ENCODE peak calls at places on chromosomes 2 and 18, in five cellular contexts. One of them, this sample, is unnamed.
A peak's percentile ranks its signal among the peaks of the same experiment; 100 is the strongest.

GRCh38 chr2:26088038-26088643 is 54.3 kb downstream of the RAB10 start:
- DNase-seq in gastrocnemius medialis: no peak
- DNase-seq in Calu3: peak; percentile 15
- DNase-seq in endodermal cell: no peak
- DNase-seq in GM19239: peak; percentile 16
- DNase-seq in this sample: no peak

GRCh38 chr2:138356178-138356577 is 145.4 kb upstream of the SPOPL start:
- DNase-seq in endodermal cell: no peak
- DNase-seq in Calu3: no peak
- DNase-seq in GM19239: no peak
- DNase-seq in gastrocnemius medialis: peak; percentile 14
- DNase-seq in this sample: no peak

GRCh38 chr18:74378179-74378682 is 62.6 kb downstream of the C18orf63 start:
- DNase-seq in Calu3: no peak
- DNase-seq in endodermal cell: no peak
- DNase-seq in gastrocnemius medialis: peak; percentile 34
- DNase-seq in GM19239: no peak
- DNase-seq in this sample: no peak

GRCh38 chr2:150204449-150204848 is 283.0 kb downstream of the RND3 start:
- DNase-seq in Calu3: no peak
- DNase-seq in GM19239: no peak
- DNase-seq in gastrocnemius medialis: no peak
- DNase-seq in endodermal cell: no peak
- DNase-seq in this sample: no peak

GRCh38 chr2:73174941-73175662 is 27.3 kb upstream of the NOTO start:
- DNase-seq in endodermal cell: no peak
- DNase-seq in gastrocnemius medialis: no peak
- DNase-seq in GM19239: no peak
- DNase-seq in Calu3: no peak
- DNase-seq in this sample: no peak

GRCh38 chr2:110866496-110866895 is 134.1 kb downstream of the ACOXL start:
- DNase-seq in gastrocnemius medialis: no peak
- DNase-seq in endodermal cell: no peak
- DNase-seq in Calu3: no peak
- DNase-seq in GM19239: no peak
- DNase-seq in this sample: no peak

GRCh38 chr2:159012142-159012541 is 43.7 kb downstream of the TANC1 start:
- DNase-seq in gastrocnemius medialis: no peak
- DNase-seq in endodermal cell: no peak
- DNase-seq in GM19239: no peak
- DNase-seq in Calu3: no peak
- DNase-seq in this sample: no peak

GRCh38 chr2:1707771-1708351 is 36.5 kb downstream of the PXDN start:
- DNase-seq in GM19239: no peak
- DNase-seq in Calu3: no peak
- DNase-seq in endodermal cell: peak; percentile 90
- DNase-seq in gastrocnemius medialis: peak; percentile 32
- DNase-seq in this sample: peak; percentile 3

GRCh38 chr2:235238537-235238936 is 255.3 kb upstream of the AGAP1 start:
- DNase-seq in endodermal cell: no peak
- DNase-seq in Calu3: no peak
- DNase-seq in GM19239: no peak
- DNase-seq in gastrocnemius medialis: peak; percentile 30
- DNase-seq in this sample: no peak

GRCh38 chr18:36035253-36035652 is 32.1 kb downstream of the RPRD1A start:
- DNase-seq in endodermal cell: no peak
- DNase-seq in GM19239: no peak
- DNase-seq in gastrocnemius medialis: no peak
- DNase-seq in Calu3: no peak
- DNase-seq in this sample: no peak

GRCh38 chr2:46387886-46388515 is 90.8 kb downstream of the EPAS1 start:
- DNase-seq in GM19239: no peak
- DNase-seq in endodermal cell: peak; percentile 24
- DNase-seq in gastrocnemius medialis: no peak
- DNase-seq in Calu3: no peak
- DNase-seq in this sample: no peak

GRCh38 chr2:38665854-38666577 is at the start of gene GALM:
- DNase-seq in GM19239: no peak
- DNase-seq in gastrocnemius medialis: peak; percentile 89
- DNase-seq in endodermal cell: peak; percentile 96
- DNase-seq in Calu3: peak; percentile 83
- DNase-seq in this sample: peak; percentile 90

GRCh38 chr2:18492721-18493120 is 67.7 kb downstream of the RDH14 start:
- DNase-seq in gastrocnemius medialis: no peak
- DNase-seq in GM19239: no peak
- DNase-seq in endodermal cell: no peak
- DNase-seq in Calu3: no peak
- DNase-seq in this sample: no peak

GRCh38 chr2:191265311-191266170 is 20.3 kb downstream of the MYO1B start:
- DNase-seq in Calu3: no peak
- DNase-seq in endodermal cell: no peak
- DNase-seq in gastrocnemius medialis: no peak
- DNase-seq in GM19239: no peak
- DNase-seq in this sample: no peak

GRCh38 chr2:156476021-156476420 is 39.8 kb downstream of the GPD2 start:
- DNase-seq in endodermal cell: no peak
- DNase-seq in gastrocnemius medialis: no peak
- DNase-seq in GM19239: no peak
- DNase-seq in Calu3: no peak
- DNase-seq in this sample: no peak

GRCh38 chr2:70873541-70873940 is 37.9 kb upstream of the CD207 start:
- DNase-seq in gastrocnemius medialis: no peak
- DNase-seq in endodermal cell: no peak
- DNase-seq in Calu3: no peak
- DNase-seq in GM19239: no peak
- DNase-seq in this sample: no peak

This sample was measured in LoVo.